ENCODE peak calls at places on chromosomes 6 and 20, in five cellular contexts. K is AG04450; S is foreskin fibroblast; W is HFFc6; J is CD8-positive, alpha-beta T cell. V is an unnamed sample.

GRCh38 chr6:111263837-111264236 is 176.5 kb downstream of the SLC16A10 start:
- DNase-seq in K (no peak), S (peak), W (peak), J (no peak), V (no peak)

GRCh38 chr20:3805594-3806264 is 9.6 kb downstream of the CDC25B start:
- DNase-seq in K (no peak), S (peak), W (peak), J (no peak), V (no peak)

GRCh38 chr6:117265425-117266266 is at the start of gene VGLL2:
- DNase-seq in K (no peak), S (peak), W (no peak), J (no peak), V (peak)

GRCh38 chr6:111124406-111124805 is 37.1 kb downstream of the SLC16A10 start:
- DNase-seq in K (no peak), S (no peak), W (no peak), J (no peak), V (no peak)

GRCh38 chr6:37038297-37039198 is 33.1 kb downstream of the FGD2 start:
- DNase-seq in K (no peak), S (no peak), W (no peak), J (no peak), V (no peak)

GRCh38 chr20:37529214-37529967 is 1.7 kb upstream of the BLCAP start:
- DNase-seq in K (no peak), S (no peak), W (no peak), J (no peak), V (no peak)

GRCh38 chr6:169950558-169950957 is 199.1 kb downstream of the ERMARD start:
- DNase-seq in K (no peak), S (no peak), W (no peak), J (no peak), V (no peak)

GRCh38 chr20:57342829-57343228 is 8.2 kb upstream of the RAE1 start:
- DNase-seq in K (no peak), S (peak), W (peak), J (no peak), V (no peak)

GRCh38 chr6:14945461-14946210 is 300.2 kb upstream of the JARID2 start:
- DNase-seq in K (no peak), S (peak), W (no peak), J (no peak), V (no peak)

GRCh38 chr6:119594907-119595306 is 245.3 kb upstream of the MAN1A1 start:
- DNase-seq in K (no peak), S (no peak), W (no peak), J (no peak), V (no peak)

GRCh38 chr6:49406241-49406970 is 56.6 kb downstream of the MMUT start:
- DNase-seq in K (no peak), S (peak), W (no peak), J (no peak), V (no peak)
- TF ChIP-seq CTCF in K (no peak), S (no peak), W (peak), J (no peak), V (no peak)

GRCh38 chr6:53064726-53065265 is 408 bp upstream of the FBXO9 start:
- DNase-seq in K (peak), S (peak), W (peak), J (peak), V (peak)
- TF ChIP-seq CTCF in K (no peak), S (no peak), W (no peak), J (no peak), V (no peak)

GRCh38 chr6:133360194-133360593 is 119.0 kb downstream of the EYA4 start:
- DNase-seq in K (no peak), S (no peak), W (no peak), J (no peak), V (no peak)
- TF ChIP-seq CTCF in K (no peak), S (no peak), W (no peak), J (no peak), V (no peak)

DNA sequence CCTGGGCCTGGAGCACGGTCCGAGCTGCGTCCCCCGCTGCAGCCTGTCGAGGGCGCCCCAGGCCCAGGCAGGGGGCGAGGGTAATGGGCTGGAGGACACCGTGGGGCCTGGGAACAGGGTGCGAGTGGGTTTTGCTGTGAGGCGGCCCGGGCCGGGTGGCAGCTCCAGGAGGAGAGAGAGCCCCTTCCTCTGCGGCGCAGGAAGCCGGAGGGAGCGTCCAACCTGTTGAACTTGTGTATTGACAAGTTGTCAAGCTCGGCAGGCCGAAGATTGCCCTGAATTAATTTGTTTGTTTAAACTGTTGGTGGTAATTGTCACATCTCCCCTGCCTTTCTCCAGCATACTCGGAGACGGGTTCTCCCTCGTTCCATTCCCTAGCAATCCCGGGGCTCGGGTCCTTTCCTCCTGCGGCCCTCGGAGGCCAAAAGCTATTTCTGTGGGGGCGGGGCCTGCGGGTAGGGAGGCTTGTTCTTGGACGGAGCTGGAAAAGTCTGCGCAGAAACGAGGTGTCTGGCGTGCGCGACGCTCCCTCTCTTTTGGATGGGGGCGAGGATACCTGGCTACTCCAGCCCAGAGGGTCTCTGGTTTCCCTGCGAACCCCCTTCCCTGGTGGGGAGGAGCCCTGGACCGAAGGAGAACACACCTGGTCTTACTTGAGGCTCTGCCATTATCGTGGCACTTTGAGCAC is 9.9 kb downstream of the NR2E1 start:
- DNase-seq in K (no peak), S (no peak), W (no peak), J (no peak), V (no peak)
- TF ChIP-seq CTCF in K (no peak), S (no peak), W (no peak), J (no peak), V (peak)

DNA sequence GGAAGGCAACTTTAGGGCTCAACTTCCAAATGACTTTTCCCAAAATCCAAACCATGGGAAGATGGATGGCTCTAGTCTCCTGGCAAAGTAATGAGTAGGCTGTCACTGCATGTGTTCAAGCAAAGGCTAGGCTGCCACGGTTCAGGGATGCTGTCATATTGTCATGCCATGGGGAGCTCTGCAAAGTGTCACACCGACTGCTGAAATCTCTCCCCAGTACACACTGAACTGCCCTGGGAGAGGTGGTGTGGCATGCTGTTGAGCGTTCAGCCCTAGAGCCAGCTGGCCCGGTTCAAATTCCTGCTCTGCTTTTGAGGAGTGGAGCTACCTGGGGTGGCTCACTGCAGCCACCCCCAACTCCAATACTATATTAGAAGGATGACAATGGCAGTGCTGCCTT is 115.9 kb downstream of the LRFN2 start:
- DNase-seq in K (no peak), S (no peak), W (no peak), J (no peak), V (no peak)
- TF ChIP-seq CTCF in K (no peak), S (no peak), W (no peak), J (no peak), V (no peak)

GRCh38 chr20:50380697-50381040 is 129.5 kb upstream of the PTPN1 start:
- DNase-seq in K (no peak), S (peak), W (peak), J (no peak), V (no peak)
- TF ChIP-seq CTCF in K (peak), S (peak), W (peak), J (no peak), V (peak)

DNA sequence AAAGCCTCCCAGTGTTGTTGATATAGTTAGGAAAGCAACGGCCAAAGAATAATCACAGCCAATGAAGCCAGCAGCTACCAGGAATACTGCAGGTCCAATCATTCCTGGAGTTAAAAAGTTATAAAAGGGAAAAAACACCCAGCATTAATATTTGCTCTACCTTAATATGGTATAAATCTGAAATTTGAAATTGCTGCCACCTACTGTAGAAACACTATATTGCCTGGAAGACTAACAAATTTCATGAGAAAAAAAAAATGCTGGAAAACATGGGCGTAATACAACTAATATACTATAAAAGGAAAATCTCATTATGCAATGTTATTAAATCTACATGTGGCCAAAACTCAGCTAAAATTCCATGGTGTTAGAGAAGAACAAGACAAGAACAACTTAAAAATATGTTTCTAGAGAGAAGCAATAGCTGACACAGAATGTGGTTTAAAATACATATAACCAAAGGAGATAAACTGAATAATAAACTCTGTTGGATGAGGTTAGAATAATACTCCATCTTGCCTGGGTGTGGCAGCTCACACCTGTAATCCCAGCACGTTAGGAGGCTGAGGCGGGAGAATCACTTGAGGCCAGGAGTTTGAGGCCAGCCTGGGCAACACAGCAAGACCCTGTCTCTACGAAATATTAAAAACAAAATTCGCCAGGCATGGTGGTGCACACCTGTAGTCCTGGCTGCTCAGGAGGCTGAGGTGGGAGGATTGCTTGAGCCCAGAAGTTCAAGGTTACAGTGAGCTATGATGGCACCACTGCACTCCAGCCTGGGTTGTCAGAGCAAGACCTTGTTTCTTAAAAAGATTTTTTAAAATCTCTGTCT is 43.1 kb downstream of the SLC17A5 start:
- DNase-seq in K (no peak), S (peak), W (peak), J (no peak), V (no peak)
- TF ChIP-seq CTCF in K (peak), S (peak), W (peak), J (peak), V (peak)

GRCh38 chr6:19694697-19695096 is 142.5 kb upstream of the ID4 start:
- DNase-seq in K (no peak), S (no peak), W (no peak), J (no peak), V (no peak)
- TF ChIP-seq CTCF in K (no peak), S (no peak), W (no peak), J (no peak), V (no peak)

GRCh38 chr20:2402271-2402980 is 21.7 kb downstream of the TGM6 start:
- DNase-seq in K (no peak), S (peak), W (peak), J (no peak), V (no peak)
- TF ChIP-seq CTCF in K (peak), S (peak), W (peak), J (no peak), V (peak)

DNA sequence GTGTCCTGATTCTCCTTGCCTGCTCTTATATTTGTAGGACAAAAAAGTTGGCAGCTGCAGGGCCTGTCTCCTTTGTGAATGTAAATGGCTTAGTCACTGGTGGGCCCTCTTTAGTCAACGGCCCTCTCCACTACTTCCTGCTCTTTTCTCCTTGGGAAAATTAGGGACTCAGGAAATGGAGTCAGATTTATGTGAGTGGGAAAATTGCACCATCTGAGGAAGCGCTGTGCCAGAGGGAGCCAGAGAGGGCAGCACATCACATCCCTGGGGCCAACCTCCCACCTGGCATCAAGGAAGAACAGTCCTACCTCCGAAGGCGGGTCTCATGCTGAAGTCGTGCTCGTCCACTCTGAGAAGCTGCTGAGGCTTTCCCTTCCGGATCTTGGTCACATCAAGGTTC is 15.6 kb downstream of the GABRR2 start:
- DNase-seq in K (no peak), S (peak), W (no peak), J (no peak), V (no peak)
- TF ChIP-seq CTCF in K (no peak), S (no peak), W (peak), J (no peak), V (peak)